ENCODE peak calls at places on chromosomes 6 and 20, in five cellular contexts. One of them, this sample, is unnamed.

GRCh38 chr6:154298297-154298696 is 58.3 kb downstream of the IPCEF1 start:
- DNase-seq in neuronal stem cell: no peak
- DNase-seq in mesenchymal stem cell: peak
- DNase-seq in trophoblast cell: no peak
- DNase-seq in H1: no peak
- DNase-seq in this sample: peak

GRCh38 chr20:4112490-4113420 is 97.4 kb upstream of the RNF24 start:
- DNase-seq in neuronal stem cell: no peak
- DNase-seq in mesenchymal stem cell: no peak
- DNase-seq in trophoblast cell: no peak
- DNase-seq in H1: no peak
- DNase-seq in this sample: peak

GRCh38 chr6:75331134-75331533 is 46.5 kb upstream of the TMEM30A start:
- DNase-seq in neuronal stem cell: no peak
- DNase-seq in mesenchymal stem cell: no peak
- DNase-seq in trophoblast cell: no peak
- DNase-seq in H1: no peak
- DNase-seq in this sample: peak

GRCh38 chr6:109853426-109853825 is 124.7 kb upstream of the GPR6 start:
- DNase-seq in neuronal stem cell: no peak
- DNase-seq in mesenchymal stem cell: no peak
- DNase-seq in trophoblast cell: no peak
- DNase-seq in H1: no peak
- DNase-seq in this sample: no peak

GRCh38 chr6:26033132-26033941 is 53.9 kb upstream of the HFE start:
- DNase-seq in neuronal stem cell: peak
- DNase-seq in mesenchymal stem cell: peak
- DNase-seq in trophoblast cell: peak
- DNase-seq in H1: no peak
- DNase-seq in this sample: peak

GRCh38 chr6:84764332-84765049 is at the start of gene TBX18:
- DNase-seq in neuronal stem cell: peak
- DNase-seq in mesenchymal stem cell: peak
- DNase-seq in trophoblast cell: peak
- DNase-seq in H1: peak
- DNase-seq in this sample: peak

GRCh38 chr6:87959083-87959482 is 88.6 kb upstream of the SPACA1 start:
- DNase-seq in neuronal stem cell: no peak
- DNase-seq in mesenchymal stem cell: no peak
- DNase-seq in trophoblast cell: no peak
- DNase-seq in H1: no peak
- DNase-seq in this sample: no peak

GRCh38 chr6:129860901-129861665 is at the start of gene TMEM244:
- DNase-seq in neuronal stem cell: no peak
- DNase-seq in mesenchymal stem cell: no peak
- DNase-seq in trophoblast cell: no peak
- DNase-seq in H1: no peak
- DNase-seq in this sample: peak

GRCh38 chr6:157268835-157269234 is 54.5 kb downstream of the TMEM242 start:
- DNase-seq in neuronal stem cell: no peak
- DNase-seq in mesenchymal stem cell: no peak
- DNase-seq in trophoblast cell: no peak
- DNase-seq in H1: no peak
- DNase-seq in this sample: no peak

GRCh38 chr6:47308674-47309325 is 905 bp downstream of the TNFRSF21 start:
- DNase-seq in neuronal stem cell: peak
- DNase-seq in mesenchymal stem cell: peak
- DNase-seq in trophoblast cell: no peak
- DNase-seq in H1: no peak
- DNase-seq in this sample: peak

GRCh38 chr20:58173091-58173490 is 55.4 kb downstream of the ANKRD60 start:
- DNase-seq in neuronal stem cell: no peak
- DNase-seq in mesenchymal stem cell: no peak
- DNase-seq in trophoblast cell: no peak
- DNase-seq in H1: no peak
- DNase-seq in this sample: no peak

GRCh38 chr20:24132246-24132645 is 143.7 kb upstream of the GGTLC1 start:
- DNase-seq in neuronal stem cell: no peak
- DNase-seq in mesenchymal stem cell: no peak
- DNase-seq in trophoblast cell: peak
- DNase-seq in H1: no peak
- DNase-seq in this sample: no peak

GRCh38 chr20:24131684-24132083 is 143.1 kb upstream of the GGTLC1 start:
- DNase-seq in neuronal stem cell: no peak
- DNase-seq in mesenchymal stem cell: no peak
- DNase-seq in trophoblast cell: peak
- DNase-seq in H1: no peak
- DNase-seq in this sample: no peak

GRCh38 chr20:24134930-24135329 is 146.4 kb upstream of the GGTLC1 start:
- DNase-seq in neuronal stem cell: no peak
- DNase-seq in mesenchymal stem cell: no peak
- DNase-seq in trophoblast cell: no peak
- DNase-seq in H1: no peak
- DNase-seq in this sample: no peak

GRCh38 chr20:24134284-24134683 is 145.7 kb upstream of the GGTLC1 start:
- DNase-seq in neuronal stem cell: no peak
- DNase-seq in mesenchymal stem cell: no peak
- DNase-seq in trophoblast cell: peak
- DNase-seq in H1: no peak
- DNase-seq in this sample: no peak

GRCh38 chr20:24131281-24131680 is 142.7 kb upstream of the GGTLC1 start:
- DNase-seq in neuronal stem cell: no peak
- DNase-seq in mesenchymal stem cell: no peak
- DNase-seq in trophoblast cell: peak
- DNase-seq in H1: no peak
- DNase-seq in this sample: no peak
- H3K23ac ChIP-seq in neuronal stem cell: no peak
- H3K23ac ChIP-seq in mesenchymal stem cell: no peak
- H3K23ac ChIP-seq in trophoblast cell: no peak
- H3K23ac ChIP-seq in H1: no peak
- H3K23ac ChIP-seq in this sample: no peak

GRCh38 chr20:22563062-22563965 is 21.1 kb downstream of the FOXA2 start:
- DNase-seq in neuronal stem cell: no peak
- DNase-seq in mesenchymal stem cell: no peak
- DNase-seq in trophoblast cell: no peak
- DNase-seq in H1: no peak
- DNase-seq in this sample: no peak
- H3K4me3 ChIP-seq in neuronal stem cell: no peak
- H3K4me3 ChIP-seq in mesenchymal stem cell: no peak
- H3K4me3 ChIP-seq in trophoblast cell: no peak
- H3K4me3 ChIP-seq in H1: no peak
- H3K4me3 ChIP-seq in this sample: no peak

DNA sequence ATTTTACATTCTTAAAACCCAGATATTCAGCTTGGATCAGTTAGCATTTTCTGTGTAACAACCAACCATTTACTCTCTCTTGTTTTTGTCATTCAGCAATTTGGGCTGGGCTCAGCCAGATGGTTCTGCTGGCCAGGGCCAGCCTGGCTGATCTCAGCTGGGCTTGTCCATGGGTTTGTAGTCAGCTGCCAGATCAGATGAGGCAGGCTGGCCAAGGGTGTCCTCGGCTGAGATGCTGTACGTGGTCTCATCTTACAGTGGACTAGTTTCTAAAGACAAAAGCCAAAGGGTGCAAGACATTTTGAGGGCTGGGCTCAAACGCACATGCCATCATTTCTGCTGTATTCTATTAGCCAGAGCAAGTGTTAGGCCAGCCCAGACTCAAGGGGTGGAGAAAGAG is 16.0 kb upstream of the FAM210B start:
- DNase-seq in neuronal stem cell: no peak
- DNase-seq in mesenchymal stem cell: no peak
- DNase-seq in trophoblast cell: no peak
- DNase-seq in H1: no peak
- DNase-seq in this sample: no peak
- H3K14ac ChIP-seq in neuronal stem cell: no peak
- H3K14ac ChIP-seq in mesenchymal stem cell: no peak
- H3K14ac ChIP-seq in trophoblast cell: no peak
- H3K14ac ChIP-seq in H1: no peak
- H3K14ac ChIP-seq in this sample: no peak

GRCh38 chr6:33200234-33201146 is at the start of the genes RXRB and SLC39A7:
- DNase-seq in neuronal stem cell: peak
- DNase-seq in mesenchymal stem cell: peak
- DNase-seq in trophoblast cell: peak
- DNase-seq in H1: peak
- DNase-seq in this sample: peak

GRCh38 chr6:33199687-33200233 is 705 bp downstream of the RXRB start:
- DNase-seq in neuronal stem cell: no peak
- DNase-seq in mesenchymal stem cell: peak
- DNase-seq in trophoblast cell: peak
- DNase-seq in H1: peak
- DNase-seq in this sample: peak

GRCh38 chr6:33201935-33202334 is 1.3 kb downstream of the SLC39A7 start:
- DNase-seq in neuronal stem cell: no peak
- DNase-seq in mesenchymal stem cell: no peak
- DNase-seq in trophoblast cell: no peak
- DNase-seq in H1: no peak
- DNase-seq in this sample: no peak

GRCh38 chr6:33202799-33203198 is 1.7 kb upstream of the HSD17B8 start:
- DNase-seq in neuronal stem cell: no peak
- DNase-seq in mesenchymal stem cell: no peak
- DNase-seq in trophoblast cell: no peak
- DNase-seq in H1: no peak
- DNase-seq in this sample: no peak

GRCh38 chr6:33201147-33201545 is 479 bp downstream of the SLC39A7 start:
- DNase-seq in neuronal stem cell: no peak
- DNase-seq in mesenchymal stem cell: no peak
- DNase-seq in trophoblast cell: no peak
- DNase-seq in H1: no peak
- DNase-seq in this sample: no peak
- H3K23ac ChIP-seq in neuronal stem cell: no peak
- H3K23ac ChIP-seq in mesenchymal stem cell: peak
- H3K23ac ChIP-seq in trophoblast cell: no peak
- H3K23ac ChIP-seq in H1: no peak
- H3K23ac ChIP-seq in this sample: peak

DNA sequence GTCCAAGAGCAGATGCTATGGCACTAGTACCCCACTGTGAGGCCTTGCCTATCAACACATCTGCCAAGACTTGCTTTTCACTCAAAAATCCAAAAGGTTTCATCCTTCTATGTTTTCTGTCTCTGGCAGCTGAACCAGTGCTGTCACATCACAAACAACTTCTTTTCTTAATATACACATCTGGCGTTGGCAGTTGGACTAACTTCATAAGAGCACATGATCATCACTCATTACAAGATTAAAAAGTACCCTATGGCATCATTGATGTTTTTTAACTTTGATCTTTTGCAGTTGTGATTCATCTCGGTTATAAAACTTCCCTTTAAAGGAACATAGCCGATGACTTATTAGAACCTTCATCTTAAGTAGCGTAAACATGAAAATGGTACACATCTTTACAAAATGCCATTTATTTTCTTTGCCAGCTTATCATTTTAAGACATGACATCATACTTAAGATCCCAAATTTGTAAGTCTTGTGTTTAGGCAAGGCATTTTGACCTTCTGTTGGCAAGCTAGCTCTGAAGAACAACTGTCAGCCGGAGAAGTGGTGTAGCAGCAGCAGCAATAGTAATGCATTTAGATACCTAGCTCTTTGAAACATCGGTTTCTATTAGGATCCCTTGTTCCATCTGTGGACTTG is 64.2 kb upstream of the SUPT3H start:
- DNase-seq in neuronal stem cell: no peak
- DNase-seq in mesenchymal stem cell: no peak
- DNase-seq in trophoblast cell: no peak
- DNase-seq in H1: no peak
- DNase-seq in this sample: peak
- H3K4me3 ChIP-seq in neuronal stem cell: no peak
- H3K4me3 ChIP-seq in mesenchymal stem cell: no peak
- H3K4me3 ChIP-seq in trophoblast cell: no peak
- H3K4me3 ChIP-seq in H1: no peak
- H3K4me3 ChIP-seq in this sample: no peak

GRCh38 chr6:14642842-14643241 is 525.3 kb downstream of the CD83 start:
- DNase-seq in neuronal stem cell: no peak
- DNase-seq in mesenchymal stem cell: no peak
- DNase-seq in trophoblast cell: no peak
- DNase-seq in H1: no peak
- DNase-seq in this sample: no peak

GRCh38 chr6:14641401-14641800 is 523.8 kb downstream of the CD83 start:
- DNase-seq in neuronal stem cell: no peak
- DNase-seq in mesenchymal stem cell: no peak
- DNase-seq in trophoblast cell: no peak
- DNase-seq in H1: no peak
- DNase-seq in this sample: no peak

GRCh38 chr6:14640631-14641030 is 523.1 kb downstream of the CD83 start:
- DNase-seq in neuronal stem cell: no peak
- DNase-seq in mesenchymal stem cell: no peak
- DNase-seq in trophoblast cell: no peak
- DNase-seq in H1: no peak
- DNase-seq in this sample: no peak

GRCh38 chr6:14639983-14640599 is 522.5 kb downstream of the CD83 start:
- DNase-seq in neuronal stem cell: no peak
- DNase-seq in mesenchymal stem cell: no peak
- DNase-seq in trophoblast cell: no peak
- DNase-seq in H1: no peak
- DNase-seq in this sample: peak

DNA sequence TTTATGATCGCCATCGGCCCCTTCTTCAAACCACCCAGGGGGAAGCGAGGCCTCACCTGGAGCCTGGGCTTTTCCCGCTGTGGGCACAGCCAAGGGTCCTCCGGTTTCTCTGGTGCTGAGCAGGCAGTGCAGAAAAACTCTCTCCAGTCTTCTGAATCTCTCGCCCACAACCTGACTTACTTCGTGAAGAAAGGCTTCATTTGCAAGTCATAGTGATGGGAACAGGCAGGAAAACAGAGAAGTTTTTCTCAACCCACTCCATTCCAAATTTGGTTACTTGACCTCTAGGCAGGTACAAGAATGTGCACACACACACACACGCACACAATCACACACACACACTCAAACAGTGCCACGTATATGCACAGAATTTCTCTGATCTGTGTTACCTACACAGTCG is 524.5 kb downstream of the CD83 start:
- DNase-seq in neuronal stem cell: no peak
- DNase-seq in mesenchymal stem cell: no peak
- DNase-seq in trophoblast cell: no peak
- DNase-seq in H1: no peak
- DNase-seq in this sample: no peak
- H3K14ac ChIP-seq in neuronal stem cell: no peak
- H3K14ac ChIP-seq in mesenchymal stem cell: no peak
- H3K14ac ChIP-seq in trophoblast cell: no peak
- H3K14ac ChIP-seq in H1: no peak
- H3K14ac ChIP-seq in this sample: no peak

This sample was measured in IMR-90.